ENCODE peak calls at places on chromosomes 5 and 9, in five cellular contexts. One of them, this sample, is unnamed.

GRCh38 chr5:122014232-122014940 is 52.6 kb downstream of the SRFBP1 start:
- DNase-seq in NT2/D1: no peak
- DNase-seq in adrenal gland: no peak
- DNase-seq in right lobe of liver: no peak
- DNase-seq in psoas muscle: no peak
- DNase-seq in this sample: no peak

GRCh38 chr9:82038897-82039296 is 50.3 kb downstream of the SPATA31D1 start:
- DNase-seq in NT2/D1: no peak
- DNase-seq in adrenal gland: no peak
- DNase-seq in right lobe of liver: no peak
- DNase-seq in psoas muscle: no peak
- DNase-seq in this sample: no peak

GRCh38 chr5:124372457-124372856 is 374.0 kb downstream of the ZNF608 start:
- DNase-seq in NT2/D1: no peak
- DNase-seq in adrenal gland: no peak
- DNase-seq in right lobe of liver: no peak
- DNase-seq in psoas muscle: no peak
- DNase-seq in this sample: no peak

GRCh38 chr9:90114641-90115040 is 509.8 kb downstream of the GADD45G start:
- DNase-seq in NT2/D1: no peak
- DNase-seq in adrenal gland: no peak
- DNase-seq in right lobe of liver: no peak
- DNase-seq in psoas muscle: no peak
- DNase-seq in this sample: no peak

GRCh38 chr9:103410059-103410458 is 414.9 kb downstream of the CYLC2 start:
- DNase-seq in NT2/D1: no peak
- DNase-seq in adrenal gland: no peak
- DNase-seq in right lobe of liver: no peak
- DNase-seq in psoas muscle: no peak
- DNase-seq in this sample: no peak

GRCh38 chr9:117691367-117691766 is 12.8 kb upstream of the TLR4 start:
- DNase-seq in NT2/D1: no peak
- DNase-seq in adrenal gland: no peak
- DNase-seq in right lobe of liver: no peak
- DNase-seq in psoas muscle: no peak
- DNase-seq in this sample: no peak

GRCh38 chr5:151900876-151901275 is 23.8 kb downstream of the GLRA1 start:
- DNase-seq in NT2/D1: no peak
- DNase-seq in adrenal gland: no peak
- DNase-seq in right lobe of liver: no peak
- DNase-seq in psoas muscle: no peak
- DNase-seq in this sample: no peak

GRCh38 chr9:7374966-7375650 is 424.5 kb downstream of the DMAC1 start:
- DNase-seq in NT2/D1: no peak
- DNase-seq in adrenal gland: no peak
- DNase-seq in right lobe of liver: no peak
- DNase-seq in psoas muscle: no peak
- DNase-seq in this sample: no peak

GRCh38 chr5:87541033-87541432 is 128.3 kb upstream of the CCNH start:
- DNase-seq in NT2/D1: peak; percentile 25
- DNase-seq in adrenal gland: peak; percentile 88
- DNase-seq in right lobe of liver: peak; percentile 91
- DNase-seq in psoas muscle: peak; percentile 55
- DNase-seq in this sample: peak; percentile 39

GRCh38 chr5:140808889-140809291 is 2.0 kb downstream of the PCDHA4 start:
- DNase-seq in NT2/D1: no peak
- DNase-seq in adrenal gland: no peak
- DNase-seq in right lobe of liver: no peak
- DNase-seq in psoas muscle: no peak
- DNase-seq in this sample: no peak

GRCh38 chr5:140801494-140801841 is 611 bp downstream of the PCDHA3 start:
- DNase-seq in NT2/D1: no peak
- DNase-seq in adrenal gland: no peak
- DNase-seq in right lobe of liver: no peak
- DNase-seq in psoas muscle: no peak
- DNase-seq in this sample: no peak

GRCh38 chr5:140802781-140803271 is 2.0 kb downstream of the PCDHA3 start:
- DNase-seq in NT2/D1: no peak
- DNase-seq in adrenal gland: no peak
- DNase-seq in right lobe of liver: no peak
- DNase-seq in psoas muscle: no peak
- DNase-seq in this sample: peak; percentile 65

DNA sequence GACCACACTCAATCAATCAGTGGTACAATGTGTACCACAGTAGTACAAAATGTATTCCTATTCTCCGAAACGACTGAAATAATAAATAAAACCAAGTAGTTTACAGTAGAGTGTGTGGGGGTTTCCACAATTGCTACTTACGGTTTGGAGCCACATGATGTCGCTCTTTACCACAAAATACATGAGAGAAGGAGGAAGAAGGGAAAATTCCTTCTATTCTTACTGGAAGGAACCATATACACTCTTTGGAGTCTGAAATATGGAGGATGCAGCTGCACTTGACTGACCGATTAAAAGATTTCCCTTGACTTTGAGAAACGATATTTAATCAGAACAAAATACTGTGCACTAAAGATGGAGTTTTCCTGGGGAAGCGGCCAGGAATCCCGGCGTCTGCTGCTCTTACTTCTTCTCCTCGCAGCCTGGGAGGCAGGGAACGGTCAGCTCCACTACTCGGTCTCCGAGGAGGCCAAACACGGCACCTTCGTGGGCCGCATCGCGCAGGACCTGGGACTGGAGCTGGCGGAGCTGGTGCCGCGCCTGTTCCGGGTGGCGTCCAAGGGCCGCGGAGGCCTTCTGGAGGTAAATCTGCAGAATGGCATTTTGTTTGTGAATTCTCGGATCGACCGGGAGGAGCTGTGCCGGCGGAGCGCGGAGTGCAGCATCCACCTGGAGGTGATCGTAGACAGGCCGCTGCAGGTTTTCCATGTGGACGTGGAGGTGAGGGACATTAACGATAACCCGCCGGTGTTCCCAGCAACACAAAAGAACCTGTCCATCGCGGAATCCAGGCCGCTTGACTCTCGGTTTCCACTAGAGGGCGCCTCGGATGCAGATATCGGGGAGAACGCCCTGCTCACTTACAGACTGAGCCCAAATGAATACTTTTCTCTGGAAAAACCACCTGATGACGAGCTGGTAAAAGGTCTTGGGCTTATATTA is at the start of gene PCDHA4:
- DNase-seq in NT2/D1: peak; percentile 43
- DNase-seq in adrenal gland: no peak
- DNase-seq in right lobe of liver: no peak
- DNase-seq in psoas muscle: no peak
- DNase-seq in this sample: no peak
- H3K4me3 ChIP-seq in NT2/D1: peak within 1 kb of the TSS; percentile 73
- H3K4me3 ChIP-seq in adrenal gland: no peak within 1 kb of the TSS
- H3K4me3 ChIP-seq in right lobe of liver: no peak within 1 kb of the TSS
- H3K4me3 ChIP-seq in psoas muscle: peak within 1 kb of the TSS; percentile 6
- H3K4me3 ChIP-seq in this sample: no peak within 1 kb of the TSS

GRCh38 chr5:2176581-2176980 is 293.9 kb upstream of the IRX4 start:
- DNase-seq in NT2/D1: no peak
- DNase-seq in adrenal gland: no peak
- DNase-seq in right lobe of liver: no peak
- DNase-seq in psoas muscle: no peak
- DNase-seq in this sample: no peak

GRCh38 chr5:2175842-2176404 is 293.2 kb upstream of the IRX4 start:
- DNase-seq in NT2/D1: no peak
- DNase-seq in adrenal gland: no peak
- DNase-seq in right lobe of liver: no peak
- DNase-seq in psoas muscle: no peak
- DNase-seq in this sample: no peak

GRCh38 chr5:2173067-2173466 is 290.3 kb upstream of the IRX4 start:
- DNase-seq in NT2/D1: no peak
- DNase-seq in adrenal gland: no peak
- DNase-seq in right lobe of liver: no peak
- DNase-seq in psoas muscle: no peak
- DNase-seq in this sample: no peak

GRCh38 chr5:2174572-2174971 is 291.8 kb upstream of the IRX4 start:
- DNase-seq in NT2/D1: no peak
- DNase-seq in adrenal gland: no peak
- DNase-seq in right lobe of liver: no peak
- DNase-seq in psoas muscle: no peak
- DNase-seq in this sample: no peak

DNA sequence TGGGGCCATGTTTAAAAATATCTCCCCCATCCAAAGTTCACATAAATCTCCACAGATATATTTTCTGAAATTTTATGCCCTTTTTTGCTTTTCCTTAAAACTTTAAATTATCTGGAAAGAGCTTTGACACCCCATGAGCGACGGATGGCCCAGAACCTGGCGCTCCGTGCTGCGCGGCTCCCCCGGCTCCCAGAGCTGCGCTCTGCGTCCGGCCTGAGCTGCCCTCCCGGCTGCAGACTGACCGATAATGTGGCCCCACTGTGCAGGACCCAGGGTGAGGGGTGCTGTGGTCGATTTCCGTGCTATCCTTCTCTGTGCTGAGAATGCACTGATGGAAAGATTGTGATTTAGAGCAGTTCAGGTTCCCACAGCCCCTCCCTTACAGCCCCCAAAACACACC is 292.3 kb upstream of the IRX4 start:
- DNase-seq in NT2/D1: no peak
- DNase-seq in adrenal gland: no peak
- DNase-seq in right lobe of liver: no peak
- DNase-seq in psoas muscle: no peak
- DNase-seq in this sample: no peak
- H3K27me3 ChIP-seq in NT2/D1: no peaks in the 10 kb centered on the region
- H3K27me3 ChIP-seq in adrenal gland: peaks cover 6% of the 10 kb centered on the region
- H3K27me3 ChIP-seq in right lobe of liver: no peaks in the 10 kb centered on the region
- H3K27me3 ChIP-seq in psoas muscle: peaks cover 4% of the 10 kb centered on the region
- H3K27me3 ChIP-seq in this sample: peaks cover 5% of the 10 kb centered on the region

GRCh38 chr9:78235771-78236510 is at the start of gene CEP78:
- DNase-seq in NT2/D1: peak; percentile 96
- DNase-seq in adrenal gland: peak; percentile 95
- DNase-seq in right lobe of liver: peak; percentile 96
- DNase-seq in psoas muscle: peak; percentile 92
- DNase-seq in this sample: peak; percentile 98

GRCh38 chr9:78234810-78235209 is 1.1 kb upstream of the CEP78 start:
- DNase-seq in NT2/D1: no peak
- DNase-seq in adrenal gland: no peak
- DNase-seq in right lobe of liver: no peak
- DNase-seq in psoas muscle: no peak
- DNase-seq in this sample: no peak

GRCh38 chr9:78238061-78239038 is 2.5 kb downstream of the CEP78 start:
- DNase-seq in NT2/D1: no peak
- DNase-seq in adrenal gland: no peak
- DNase-seq in right lobe of liver: no peak
- DNase-seq in psoas muscle: no peak
- DNase-seq in this sample: no peak

GRCh38 chr9:78235296-78235770 is 542 bp upstream of the CEP78 start:
- DNase-seq in NT2/D1: no peak
- DNase-seq in adrenal gland: peak; percentile 7
- DNase-seq in right lobe of liver: no peak
- DNase-seq in psoas muscle: no peak
- DNase-seq in this sample: no peak

DNA sequence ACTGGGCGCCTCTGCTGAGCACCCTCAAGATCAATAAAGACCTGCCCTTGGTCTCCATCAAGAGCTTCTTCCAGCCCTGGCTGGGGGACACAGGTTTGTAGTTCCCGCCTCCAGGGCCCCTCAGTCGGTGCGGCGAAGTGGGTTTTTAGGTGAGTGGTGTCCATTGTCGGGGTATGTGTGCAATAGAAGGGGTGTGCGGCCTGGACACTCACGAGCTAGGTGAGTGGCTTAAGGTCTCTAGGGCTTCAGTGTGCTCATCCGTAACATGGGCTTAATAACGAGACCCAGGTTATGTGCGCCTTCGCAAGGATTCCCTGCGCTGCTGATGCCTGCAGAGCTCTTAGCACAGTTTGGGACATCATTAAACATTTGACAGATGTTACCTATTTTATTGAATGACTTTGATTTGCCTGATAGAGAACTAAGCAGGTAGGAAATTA is 656 bp downstream of the CEP78 start:
- DNase-seq in NT2/D1: no peak
- DNase-seq in adrenal gland: no peak
- DNase-seq in right lobe of liver: no peak
- DNase-seq in psoas muscle: no peak
- DNase-seq in this sample: no peak
- H3K4me3 ChIP-seq in NT2/D1: peak overlapping the region; percentile 88
- H3K4me3 ChIP-seq in adrenal gland: peak overlapping the region; percentile 97
- H3K4me3 ChIP-seq in right lobe of liver: peak overlapping the region; percentile 79
- H3K4me3 ChIP-seq in psoas muscle: peak overlapping the region; percentile 96
- H3K4me3 ChIP-seq in this sample: peak overlapping the region; percentile 71

GRCh38 chr9:99828417-99829176 is 6.9 kb downstream of the NR4A3 start:
- DNase-seq in NT2/D1: no peak
- DNase-seq in adrenal gland: no peak
- DNase-seq in right lobe of liver: peak; percentile 62
- DNase-seq in psoas muscle: peak; percentile 25
- DNase-seq in this sample: no peak
- H3K27me3 ChIP-seq in NT2/D1: peaks cover 76% of the 10 kb centered on the region
- H3K27me3 ChIP-seq in adrenal gland: no peaks in the 10 kb centered on the region
- H3K27me3 ChIP-seq in right lobe of liver: peaks cover 34% of the 10 kb centered on the region
- H3K27me3 ChIP-seq in psoas muscle: peaks cover 2% of the 10 kb centered on the region
- H3K27me3 ChIP-seq in this sample: peaks cover 36% of the 10 kb centered on the region

GRCh38 chr5:14277407-14278320 is 134.5 kb downstream of the TRIO start:
- DNase-seq in NT2/D1: no peak
- DNase-seq in adrenal gland: no peak
- DNase-seq in right lobe of liver: no peak
- DNase-seq in psoas muscle: no peak
- DNase-seq in this sample: no peak

GRCh38 chr5:14272548-14273205 is 129.5 kb downstream of the TRIO start:
- DNase-seq in NT2/D1: no peak
- DNase-seq in adrenal gland: no peak
- DNase-seq in right lobe of liver: no peak
- DNase-seq in psoas muscle: no peak
- DNase-seq in this sample: no peak

GRCh38 chr5:14269395-14269794 is 126.3 kb downstream of the TRIO start:
- DNase-seq in NT2/D1: no peak
- DNase-seq in adrenal gland: no peak
- DNase-seq in right lobe of liver: no peak
- DNase-seq in psoas muscle: no peak
- DNase-seq in this sample: no peak

GRCh38 chr5:14270212-14270702 is 127.1 kb downstream of the TRIO start:
- DNase-seq in NT2/D1: peak; percentile 33
- DNase-seq in adrenal gland: peak; percentile 66
- DNase-seq in right lobe of liver: no peak
- DNase-seq in psoas muscle: peak; percentile 48
- DNase-seq in this sample: no peak

DNA sequence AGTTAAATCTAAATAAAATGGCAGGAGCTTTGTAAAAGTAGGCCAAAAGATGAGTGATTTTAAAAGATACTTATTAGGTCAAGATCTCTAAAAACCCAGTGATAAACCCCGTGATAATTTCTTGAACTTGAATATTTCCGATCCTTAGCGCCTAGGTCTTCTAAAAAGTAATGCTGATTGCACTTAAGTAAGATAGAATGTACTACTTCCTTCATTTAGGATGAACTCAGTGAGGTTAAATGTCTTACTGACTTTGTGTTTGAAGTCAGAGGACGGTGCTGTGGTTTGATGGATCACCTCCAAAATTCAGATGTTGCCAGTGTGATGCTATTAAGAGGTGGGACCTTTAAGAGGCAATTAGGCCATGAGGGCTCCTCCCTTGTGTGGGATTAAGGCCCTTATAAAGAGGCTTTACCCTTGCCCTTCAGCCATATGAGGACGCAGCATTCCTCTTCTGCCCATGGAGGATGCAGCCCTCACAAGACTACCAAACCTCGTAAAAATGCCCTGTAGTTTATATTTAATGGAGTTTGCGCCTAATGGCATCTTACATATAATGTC is 130.1 kb downstream of the TRIO start:
- DNase-seq in NT2/D1: no peak
- DNase-seq in adrenal gland: no peak
- DNase-seq in right lobe of liver: no peak
- DNase-seq in psoas muscle: no peak
- DNase-seq in this sample: no peak
- H3K4me3 ChIP-seq in NT2/D1: no peak overlapping the region
- H3K4me3 ChIP-seq in adrenal gland: no peak overlapping the region
- H3K4me3 ChIP-seq in right lobe of liver: no peak overlapping the region
- H3K4me3 ChIP-seq in psoas muscle: no peak overlapping the region
- H3K4me3 ChIP-seq in this sample: no peak overlapping the region

This sample was measured in left lung.